ENCODE peak calls at places on chromosomes 2 and 18, in seven cellular contexts. M is left ventricle myocardium inferior, H is trophoblast cell, J is HepG2, F is suprapubic skin, V is spleen, E is body of pancreas. G is an unnamed sample.
A peak's percentile ranks its signal among the peaks of the same experiment; 100 is the strongest.

GRCh38 chr2:65554765-65555561 is 122.6 kb upstream of the SPRED2 start:
- DNase-seq in M (no peak), H (no peak), J (no peak), F (no peak), V (no peak), E (no peak), G (no peak)

GRCh38 chr2:9627310-9627709 is 3.5 kb downstream of the YWHAQ start:
- DNase-seq in M (no peak), H (no peak), J (no peak), F (no peak), V (no peak), E (no peak), G (no peak)

GRCh38 chr2:88831792-88832248 is 140.3 kb downstream of the RPIA start:
- DNase-seq in M (peak; percentile 33), H (peak; percentile 74), J (peak; percentile 47), F (no peak), V (peak; percentile 93), E (peak; percentile 62), G (no peak)

GRCh38 chr2:64837116-64837704 is 152.0 kb upstream of the SLC1A4 start:
- DNase-seq in M (no peak), H (peak; percentile 29), J (no peak), F (peak; percentile 65), V (no peak), E (no peak), G (peak; percentile 63)

GRCh38 chr2:46296216-46296839 is 879 bp upstream of the EPAS1 start:
- DNase-seq in M (peak; percentile 52), H (peak; percentile 38), J (no peak), F (peak; percentile 86), V (peak; percentile 89), E (peak; percentile 76), G (peak; percentile 42)

GRCh38 chr2:178072383-178073301 is at the start of gene PDE11A:
- DNase-seq in M (peak; percentile 72), H (peak; percentile 75), J (peak; percentile 88), F (peak; percentile 80), V (peak; percentile 81), E (peak; percentile 97), G (peak; percentile 54)

GRCh38 chr2:171167352-171167997 is 6.8 kb upstream of the TLK1 start:
- DNase-seq in M (no peak), H (peak; percentile 98), J (peak; percentile 26), F (no peak), V (no peak), E (no peak), G (no peak)

GRCh38 chr2:232444409-232445148 is 11.4 kb upstream of the ALPI start:
- DNase-seq in M (peak; percentile 17), H (peak; percentile 82), J (peak; percentile 56), F (no peak), V (no peak), E (peak; percentile 62), G (no peak)

GRCh38 chr2:24360050-24360962 is at the start of gene ITSN2:
- DNase-seq in M (peak; percentile 87), H (peak; percentile 77), J (peak; percentile 62), F (peak; percentile 82), V (peak; percentile 98), E (peak; percentile 85), G (peak; percentile 25)

GRCh38 chr2:233468047-233468745 is 98.4 kb downstream of the USP40 start:
- DNase-seq in M (no peak), H (no peak), J (no peak), F (peak; percentile 55), V (peak; percentile 74), E (no peak), G (no peak)
- H3K27ac ChIP-seq in M (peak overlapping the region; percentile 79), H (no peak overlapping the region), J (no peak overlapping the region), F (no peak overlapping the region), V (no peak overlapping the region), E (no peak overlapping the region), G (no peak overlapping the region)

GRCh38 chr2:191316246-191316645 is 71.0 kb downstream of the MYO1B start:
- DNase-seq in M (no peak), H (peak; percentile 73), J (no peak), F (no peak), V (no peak), E (no peak), G (no peak)

GRCh38 chr2:191320881-191321280 is 75.7 kb downstream of the MYO1B start:
- DNase-seq in M (no peak), H (no peak), J (no peak), F (no peak), V (no peak), E (no peak), G (no peak)

GRCh38 chr2:191318037-191318728 is 73.0 kb downstream of the MYO1B start:
- DNase-seq in M (no peak), H (no peak), J (no peak), F (no peak), V (no peak), E (peak; percentile 37), G (no peak)

GRCh38 chr2:191319181-191319580 is 74.0 kb downstream of the MYO1B start:
- DNase-seq in M (no peak), H (no peak), J (no peak), F (no peak), V (no peak), E (no peak), G (peak; percentile 77)

DNA sequence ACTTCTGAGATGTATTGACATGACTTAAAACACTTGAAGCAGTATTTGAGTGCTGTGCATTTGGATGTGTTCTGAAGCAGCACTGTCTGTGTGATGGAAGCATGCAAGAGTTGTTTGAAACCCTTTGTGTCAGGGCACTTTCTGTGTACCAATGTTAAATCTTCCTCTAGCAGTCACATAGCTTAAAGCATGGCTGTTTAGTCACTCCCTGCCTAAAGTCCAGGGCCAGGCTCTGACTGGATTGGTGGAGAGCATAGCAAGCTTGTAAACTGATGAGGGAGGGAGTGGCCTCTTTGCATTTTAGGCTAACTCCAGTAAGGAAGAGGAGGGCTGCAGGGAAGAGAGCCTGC is 73.5 kb downstream of the MYO1B start:
- DNase-seq in M (no peak), H (peak; percentile 53), J (peak; percentile 96), F (no peak), V (no peak), E (peak; percentile 23), G (peak; percentile 71)
- H3K4me1 ChIP-seq in M (peaks cover 62% of the 10 kb centered on the region), H (peaks cover 3% of the 10 kb centered on the region), J (peaks cover 20% of the 10 kb centered on the region), F (peaks cover 15% of the 10 kb centered on the region), V (peaks cover 31% of the 10 kb centered on the region), E (peaks cover 34% of the 10 kb centered on the region), G (peaks cover 50% of the 10 kb centered on the region)

GRCh38 chr18:23884712-23885375 is 129.7 kb upstream of the TTC39C start:
- DNase-seq in M (no peak), H (no peak), J (peak; percentile 12), F (no peak), V (no peak), E (peak; percentile 77), G (peak; percentile 27)
- H3K27ac ChIP-seq in M (peak overlapping the region; percentile 63), H (no peak overlapping the region), J (peak overlapping the region; percentile 65), F (peak overlapping the region; percentile 91), V (peak overlapping the region; percentile 6), E (peak overlapping the region; percentile 68), G (peak overlapping the region; percentile 13)

GRCh38 chr2:37556256-37556655 is 115.2 kb downstream of the CDC42EP3 start:
- DNase-seq in M (no peak), H (no peak), J (no peak), F (no peak), V (no peak), E (no peak), G (no peak)

GRCh38 chr2:37554687-37555086 is 116.8 kb downstream of the CDC42EP3 start:
- DNase-seq in M (no peak), H (no peak), J (no peak), F (no peak), V (no peak), E (no peak), G (no peak)

GRCh38 chr2:37553411-37554156 is 117.9 kb downstream of the CDC42EP3 start:
- DNase-seq in M (no peak), H (no peak), J (no peak), F (no peak), V (no peak), E (no peak), G (no peak)

GRCh38 chr2:37554157-37554515 is 117.3 kb downstream of the CDC42EP3 start:
- DNase-seq in M (no peak), H (no peak), J (no peak), F (no peak), V (no peak), E (no peak), G (no peak)

GRCh38 chr2:37555457-37555856 is 116.0 kb downstream of the CDC42EP3 start:
- DNase-seq in M (peak; percentile 19), H (no peak), J (no peak), F (no peak), V (peak; percentile 88), E (no peak), G (no peak)
- H3K4me1 ChIP-seq in M (no peaks in the 10 kb centered on the region), H (no peaks in the 10 kb centered on the region), J (no peaks in the 10 kb centered on the region), F (peaks cover 10% of the 10 kb centered on the region), V (peaks cover 20% of the 10 kb centered on the region), E (no peaks in the 10 kb centered on the region), G (peaks cover 9% of the 10 kb centered on the region)

DNA sequence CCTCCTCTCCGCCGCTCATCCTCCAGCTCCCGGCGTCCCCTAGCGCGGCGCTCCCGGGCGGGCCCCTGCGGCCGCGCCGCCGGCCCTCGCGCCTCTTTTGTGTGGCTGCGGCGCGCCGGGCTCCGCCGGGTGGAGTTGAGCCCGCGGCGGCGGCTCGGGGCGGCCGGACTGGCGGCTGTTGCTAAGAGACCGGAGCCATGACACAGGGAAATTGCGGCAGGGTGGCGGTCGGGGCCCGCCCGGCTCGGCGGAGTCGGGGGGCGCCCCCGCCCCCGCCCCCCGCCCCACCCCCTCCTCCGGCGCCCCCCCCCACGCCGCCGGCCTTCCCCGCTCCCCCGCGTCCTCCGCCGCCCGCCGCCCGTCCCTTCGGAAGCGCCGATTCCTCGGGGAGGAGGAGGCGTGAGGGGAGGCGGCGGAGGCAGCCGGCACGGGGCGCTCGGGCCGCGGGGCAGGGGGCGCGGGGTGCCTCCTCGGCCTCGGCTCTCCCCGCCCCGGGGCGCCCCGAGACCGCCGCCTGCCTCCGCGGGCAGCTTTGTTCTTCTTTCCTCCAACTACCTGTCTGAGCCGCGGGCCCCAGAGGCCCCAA is at the start of gene TMEM200C:
- DNase-seq in M (peak; percentile 18), H (no peak), J (no peak), F (no peak), V (no peak), E (peak; percentile 48), G (no peak)
- H3K27ac ChIP-seq in M (peak within 1 kb of the TSS; percentile 62), H (no peak within 1 kb of the TSS), J (no peak within 1 kb of the TSS), F (peak within 1 kb of the TSS; percentile 31), V (peak within 1 kb of the TSS; percentile 56), E (no peak within 1 kb of the TSS), G (no peak within 1 kb of the TSS)

GRCh38 chr18:74278058-74278457 is 13.7 kb downstream of the CYB5A start:
- DNase-seq in M (peak; percentile 37), H (no peak), J (peak; percentile 29), F (no peak), V (no peak), E (peak; percentile 73), G (no peak)
- H3K4me1 ChIP-seq in M (peaks cover 86% of the 10 kb centered on the region), H (peaks cover 11% of the 10 kb centered on the region), J (peaks cover 84% of the 10 kb centered on the region), F (peaks cover 58% of the 10 kb centered on the region), V (peaks cover 64% of the 10 kb centered on the region), E (peaks cover 90% of the 10 kb centered on the region), G (no peaks in the 10 kb centered on the region)